ENCODE peak calls at places on chromosomes 7 and 10, in six cellular contexts. M is ELR; B is non-pigmented ciliary epithelial cell; L is NCI-H510A treated with DMSO at 0.1 percent for 48 hours; D is activated CD4-positive, alpha-beta T cell treated with anti-CD3 and anti-CD28 coated beads, Interleukin-2, amount 50 U/mL, for 1 hour; F is activated T-cell treated with anti-CD3 and anti-CD28 coated beads for 24 hours. H is an unnamed sample.

GRCh38 chr7:149662591-149663095 is 110.7 kb downstream of the ZNF467 start:
- DNase-seq in M (peak), B (no peak), L (peak), D (peak), F (peak), H (peak)

GRCh38 chr7:3917466-3917865 is 616.4 kb downstream of the SDK1 start:
- DNase-seq in M (no peak), B (no peak), L (peak), D (no peak), F (no peak), H (no peak)

GRCh38 chr7:140009735-140010134 is 53.0 kb downstream of the PARP12 start:
- DNase-seq in M (no peak), B (no peak), L (no peak), D (no peak), F (no peak), H (no peak)

GRCh38 chr7:9488555-9488954 is 1055.1 kb downstream of the NXPH1 start:
- DNase-seq in M (peak), B (peak), L (no peak), D (no peak), F (no peak), H (no peak)

GRCh38 chr7:80312139-80312661 is 177.6 kb downstream of the GNAI1 start:
- DNase-seq in M (peak), B (peak), L (peak), D (no peak), F (no peak), H (no peak)

GRCh38 chr7:82079527-82079926 is 309.7 kb upstream of the HGF start:
- DNase-seq in M (no peak), B (no peak), L (no peak), D (no peak), F (no peak), H (no peak)

GRCh38 chr10:79070091-79070610 is 1.4 kb downstream of the ZMIZ1 start:
- DNase-seq in M (peak), B (no peak), L (no peak), D (no peak), F (no peak), H (no peak)

GRCh38 chr7:100694196-100694745 is at the start of gene GIGYF1:
- DNase-seq in M (peak), B (no peak), L (peak), D (peak), F (peak), H (peak)

GRCh38 chr7:43513236-43513635 is 69.7 kb upstream of the STK17A start:
- DNase-seq in M (no peak), B (no peak), L (no peak), D (no peak), F (no peak), H (no peak)

GRCh38 chr10:99536400-99537254 is 3.9 kb downstream of the NKX2-3 start:
- DNase-seq in M (no peak), B (no peak), L (no peak), D (no peak), F (no peak), H (no peak)

GRCh38 chr10:87691515-87692070 is 31.9 kb downstream of the PAPSS2 start:
- DNase-seq in M (no peak), B (no peak), L (no peak), D (no peak), F (no peak), H (no peak)

GRCh38 chr10:73991846-73992245 is 6.1 kb upstream of the VCL start:
- DNase-seq in M (no peak), B (no peak), L (no peak), D (peak), F (peak), H (peak)

GRCh38 chr7:27185708-27186449 is 847 bp upstream of the HOXA11 start:
- DNase-seq in M (peak), B (no peak), L (no peak), D (no peak), F (no peak), H (no peak)

GRCh38 chr10:75417522-75417927 is 13.9 kb upstream of the LRMDA start:
- DNase-seq in M (no peak), B (no peak), L (peak), D (no peak), F (no peak), H (no peak)

GRCh38 chr7:95772771-95773581 is 622 bp downstream of the DYNC1I1 start:
- DNase-seq in M (no peak), B (no peak), L (peak), D (no peak), F (no peak), H (no peak)

H was measured in NK-92 treated with Interleukin-12 subunit alpha and Interleukin-12 subunit beta, amount 100 ng/mL, for 24 hours.